ENCODE peak calls at places on chromosomes 5 and 9, in five cellular contexts. C is aorta, D is HCT116, W is heart right ventricle, L is sigmoid colon. I is an unnamed sample.

GRCh38 chr9:70218767-70219166 is 40.0 kb upstream of the SMC5 start:
- DNase-seq in C (no peak), D (no peak), W (no peak), L (no peak), I (no peak)

GRCh38 chr5:82265052-82265451 is 13.1 kb downstream of the RPS23 start:
- DNase-seq in C (no peak), D (no peak), W (no peak), L (no peak), I (no peak)

GRCh38 chr5:428754-429452 is 14.1 kb upstream of the EXOC3 start:
- DNase-seq in C (peak; percentile 51), D (no peak), W (no peak), L (peak; percentile 35), I (no peak)

GRCh38 chr9:20441704-20442423 is 180.4 kb downstream of the MLLT3 start:
- DNase-seq in C (no peak), D (no peak), W (no peak), L (no peak), I (no peak)

GRCh38 chr9:74245871-74246552 is 251.1 kb upstream of the RORB start:
- DNase-seq in C (no peak), D (no peak), W (no peak), L (no peak), I (no peak)

GRCh38 chr5:137098663-137099062 is 400.5 kb downstream of the SPOCK1 start:
- DNase-seq in C (no peak), D (no peak), W (no peak), L (no peak), I (no peak)

GRCh38 chr5:36055984-36056383 is 10.7 kb downstream of the UGT3A2 start:
- DNase-seq in C (no peak), D (no peak), W (no peak), L (no peak), I (no peak)

GRCh38 chr9:134868751-134869553 is 11.7 kb upstream of the FCN2 start:
- DNase-seq in C (peak; percentile 57), D (no peak), W (no peak), L (no peak), I (no peak)

GRCh38 chr5:35436441-35437057 is 181.1 kb upstream of the SPEF2 start:
- DNase-seq in C (no peak), D (peak; percentile 13), W (no peak), L (no peak), I (no peak)

GRCh38 chr5:146722361-146722779 is 156.2 kb downstream of the PPP2R2B start:
- DNase-seq in C (no peak), D (no peak), W (no peak), L (no peak), I (no peak)

GRCh38 chr9:120926397-120926928 is at the start of gene TRAF1:
- DNase-seq in C (no peak), D (no peak), W (no peak), L (peak; percentile 61), I (no peak)

GRCh38 chr9:109467936-109468335 is 30.2 kb downstream of the PTPN3 start:
- DNase-seq in C (no peak), D (no peak), W (no peak), L (no peak), I (no peak)

GRCh38 chr5:109708813-109709212 is 19.1 kb downstream of the MAN2A1 start:
- DNase-seq in C (no peak), D (no peak), W (no peak), L (no peak), I (no peak)

GRCh38 chr9:79362100-79363081 is 209.4 kb upstream of the TLE4 start:
- DNase-seq in C (no peak), D (no peak), W (no peak), L (no peak), I (no peak)

GRCh38 chr9:130634801-130635200 is 29.6 kb upstream of the PRDM12 start:
- DNase-seq in C (peak; percentile 39), D (no peak), W (no peak), L (no peak), I (no peak)

GRCh38 chr5:95709967-95710650 is 21.0 kb upstream of the RHOBTB3 start:
- DNase-seq in C (no peak), D (peak; percentile 71), W (peak; percentile 40), L (peak; percentile 70), I (no peak)

GRCh38 chr9:87238545-87238944 is 259.1 kb upstream of the DAPK1 start:
- DNase-seq in C (no peak), D (no peak), W (no peak), L (no peak), I (no peak)

GRCh38 chr9:19386469-19387044 is 6.5 kb upstream of the RPS6 start:
- DNase-seq in C (no peak), D (no peak), W (no peak), L (no peak), I (no peak)

GRCh38 chr9:78856144-78856543 is 559.2 kb downstream of the PSAT1 start:
- DNase-seq in C (no peak), D (no peak), W (no peak), L (no peak), I (no peak)

GRCh38 chr9:2459756-2460155 is 161.8 kb upstream of the VLDLR start:
- DNase-seq in C (no peak), D (no peak), W (no peak), L (no peak), I (no peak)

DNA sequence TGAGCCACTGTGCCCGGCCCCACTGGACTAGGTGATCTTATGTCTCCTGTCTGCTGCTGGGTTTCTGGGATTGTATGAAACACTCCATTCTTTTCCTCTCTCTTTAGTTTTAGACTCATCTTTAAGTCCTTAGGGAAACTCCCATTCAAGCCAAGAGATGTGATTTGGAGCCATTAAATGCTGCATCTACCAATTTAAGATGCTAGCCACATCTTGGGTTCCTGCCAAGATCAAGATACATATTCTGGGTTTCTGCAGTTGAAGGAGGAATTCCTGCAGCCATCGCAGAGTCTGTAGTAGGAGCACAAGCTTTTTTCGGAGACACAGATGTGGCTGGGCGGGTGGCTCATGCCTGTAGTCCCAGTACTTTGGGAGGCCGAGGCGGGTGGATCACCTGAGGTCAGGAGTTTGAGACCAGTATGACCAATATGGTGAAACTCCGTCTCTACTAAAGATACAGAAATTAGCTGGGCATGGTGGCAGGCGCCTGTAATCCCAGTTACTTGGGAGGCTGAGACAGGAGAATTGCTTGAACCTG is 23.2 kb downstream of the STXBP1 start:
- DNase-seq in C (no peak), D (no peak), W (no peak), L (no peak), I (no peak)
- H3K27ac ChIP-seq in C (no peak overlapping the region), D (no peak overlapping the region), W (peak overlapping the region; percentile 69), L (no peak overlapping the region), I (no peak overlapping the region)

DNA sequence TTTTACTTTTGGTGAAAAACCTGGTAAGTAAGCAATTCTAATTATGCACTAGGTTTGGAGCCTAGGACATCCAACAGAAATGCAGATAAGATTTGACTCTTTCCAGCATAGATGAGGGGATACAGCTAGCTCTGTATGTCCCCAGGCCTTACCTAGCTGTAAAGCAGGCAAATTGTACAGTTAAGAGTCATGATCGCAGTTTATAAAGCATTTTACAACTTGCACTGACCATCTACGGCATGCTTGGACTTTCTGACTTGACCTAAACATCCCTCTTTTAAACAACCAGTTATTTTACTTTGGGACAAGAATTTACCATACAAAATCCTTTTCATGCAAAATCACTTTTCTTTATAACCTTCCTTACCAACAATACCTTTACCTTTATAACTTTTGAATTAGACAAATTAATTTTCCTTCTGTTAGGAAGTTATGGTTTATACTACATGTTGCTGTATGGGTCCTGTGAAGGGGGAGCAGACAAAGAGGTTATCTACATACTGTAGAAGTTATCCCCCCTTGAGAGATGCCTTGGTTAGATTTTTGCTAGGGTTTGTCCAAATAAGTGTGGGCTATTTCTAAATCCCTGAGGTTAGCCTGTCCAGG is 36.8 kb downstream of the FGD3 start:
- DNase-seq in C (no peak), D (peak; percentile 48), W (no peak), L (no peak), I (no peak)
- H3K9me3 ChIP-seq in C (no peaks in the 10 kb centered on the region), D (peaks cover 16% of the 10 kb centered on the region), W (peaks cover 5% of the 10 kb centered on the region), L (peaks cover 3% of the 10 kb centered on the region), I (peaks cover 14% of the 10 kb centered on the region)

DNA sequence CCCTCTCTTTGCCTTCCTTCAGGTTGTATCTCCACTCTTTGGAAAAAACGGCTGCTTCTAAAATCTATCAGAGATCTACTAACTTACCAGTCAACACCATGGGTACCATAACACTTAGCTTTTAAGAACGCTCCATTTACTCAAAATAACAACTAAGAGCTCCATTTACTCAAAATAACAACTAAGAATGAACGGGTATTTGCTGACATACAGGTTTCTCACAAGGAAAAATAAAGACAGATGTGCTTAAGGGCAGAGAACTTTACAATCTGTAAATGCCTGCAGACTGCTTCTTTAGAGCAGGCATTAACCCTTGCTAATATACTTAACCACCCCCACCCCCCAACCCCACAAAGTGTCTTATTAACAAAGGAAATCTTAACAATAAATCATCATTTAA is 2.8 kb downstream of the UBAP2 start:
- DNase-seq in C (no peak), D (no peak), W (no peak), L (no peak), I (no peak)
- H3K4me1 ChIP-seq in C (no peaks in the 10 kb centered on the region), D (peaks cover 28% of the 10 kb centered on the region), W (peaks cover 17% of the 10 kb centered on the region), L (peaks cover 20% of the 10 kb centered on the region), I (peaks cover 12% of the 10 kb centered on the region)

DNA sequence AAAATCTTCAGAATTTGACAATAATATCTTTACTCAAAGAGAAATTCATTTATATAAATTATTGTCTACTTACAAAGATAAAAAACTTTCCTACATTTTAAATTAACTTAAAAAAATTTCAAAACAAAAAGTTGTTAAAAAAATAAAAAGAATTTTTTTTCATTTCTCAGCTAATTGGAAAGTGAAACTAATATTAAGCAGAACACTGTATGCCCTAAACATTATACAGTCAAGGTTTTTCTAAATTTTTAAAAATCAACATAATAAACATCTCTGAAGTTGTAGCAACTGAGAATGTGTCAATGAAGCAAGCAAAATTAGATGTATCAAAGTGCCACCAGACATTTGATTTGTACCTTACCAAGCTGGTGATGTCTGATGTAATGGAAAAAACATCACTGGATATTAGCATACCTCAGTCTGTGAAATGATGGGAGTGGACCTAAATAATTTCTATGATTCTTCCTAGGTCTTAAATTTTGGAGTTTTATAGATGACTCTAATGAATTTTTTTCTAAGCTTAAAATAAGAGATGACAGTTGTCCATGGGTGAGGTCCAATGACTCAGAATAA is 290.1 kb downstream of the ADAMTS6 start:
- DNase-seq in C (no peak), D (no peak), W (no peak), L (no peak), I (no peak)
- H3K27ac ChIP-seq in C (no peak overlapping the region), D (no peak overlapping the region), W (no peak overlapping the region), L (no peak overlapping the region), I (peak overlapping the region; percentile 100)

DNA sequence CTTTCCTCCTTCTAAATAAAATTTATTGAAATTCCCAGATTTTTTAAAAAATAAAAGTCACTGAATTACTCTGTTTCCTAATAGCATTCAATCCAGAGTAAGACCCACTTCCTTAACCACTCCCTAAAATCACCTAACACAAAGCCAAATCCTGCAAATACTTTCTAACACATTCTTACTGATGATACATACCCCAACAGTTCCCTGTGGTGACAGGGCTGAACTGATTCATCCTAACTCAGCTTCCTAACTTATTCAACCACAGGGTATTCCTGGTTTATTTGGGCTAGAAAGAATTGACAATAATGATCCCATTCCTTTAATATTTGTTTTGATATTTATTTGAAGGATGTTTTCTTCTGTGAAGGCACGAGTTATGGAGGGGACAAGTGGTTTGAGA is 40.7 kb upstream of the ZNF300 start:
- DNase-seq in C (no peak), D (no peak), W (no peak), L (no peak), I (no peak)
- H3K9me3 ChIP-seq in C (peaks cover 15% of the 10 kb centered on the region), D (peaks cover 15% of the 10 kb centered on the region), W (peaks cover 15% of the 10 kb centered on the region), L (peaks cover 23% of the 10 kb centered on the region), I (peaks cover 23% of the 10 kb centered on the region)